ENCODE peak calls at places on chromosomes 16 and 17, in seven cellular contexts. L is K562, R is fibroblast of lung, K is mammary epithelial cell, T is colonic mucosa, F is WERI-Rb-1, I is heart left ventricle. J is an unnamed sample.

GRCh38 chr17:2085648-2085949 is 30.7 kb downstream of the HIC1 start:
- DNase-seq in L (no peak), R (peak), K (no peak), T (peak), F (no peak), I (peak), J (no peak)

GRCh38 chr16:27363797-27364196 is 38.2 kb upstream of the IL21R start:
- DNase-seq in L (no peak), R (no peak), K (peak), T (peak), F (no peak), I (no peak), J (no peak)

GRCh38 chr17:80845863-80846671 is 145.6 kb upstream of the CHMP6 start:
- DNase-seq in L (no peak), R (no peak), K (no peak), T (no peak), F (no peak), I (no peak), J (no peak)

GRCh38 chr16:89787365-89787805 is 29.1 kb downstream of the FANCA start:
- DNase-seq in L (no peak), R (no peak), K (no peak), T (no peak), F (no peak), I (no peak), J (no peak)

GRCh38 chr17:4426499-4427208 is 7.1 kb upstream of the SPNS3 start:
- DNase-seq in L (no peak), R (no peak), K (no peak), T (no peak), F (no peak), I (no peak), J (no peak)

GRCh38 chr16:2836646-2837508 is 6.8 kb downstream of the ZG16B start:
- DNase-seq in L (no peak), R (no peak), K (no peak), T (no peak), F (no peak), I (no peak), J (no peak)

GRCh38 chr17:48236681-48237134 is 129.1 kb downstream of the SNX11 start:
- DNase-seq in L (no peak), R (peak), K (peak), T (no peak), F (no peak), I (no peak), J (peak)

GRCh38 chr16:89586853-89587252 is 11.3 kb downstream of the CPNE7 start:
- DNase-seq in L (peak), R (peak), K (no peak), T (no peak), F (no peak), I (no peak), J (no peak)

GRCh38 chr16:80954985-80955384 is 51.7 kb downstream of the CMC2 start:
- DNase-seq in L (no peak), R (no peak), K (peak), T (no peak), F (no peak), I (no peak), J (no peak)

GRCh38 chr16:88357306-88358032 is 25.3 kb upstream of the ZNF469 start:
- DNase-seq in L (no peak), R (no peak), K (no peak), T (no peak), F (no peak), I (no peak), J (no peak)

GRCh38 chr16:71867934-71868333 is 16.0 kb downstream of the ZNF821 start:
- DNase-seq in L (no peak), R (no peak), K (no peak), T (no peak), F (no peak), I (no peak), J (no peak)

DNA sequence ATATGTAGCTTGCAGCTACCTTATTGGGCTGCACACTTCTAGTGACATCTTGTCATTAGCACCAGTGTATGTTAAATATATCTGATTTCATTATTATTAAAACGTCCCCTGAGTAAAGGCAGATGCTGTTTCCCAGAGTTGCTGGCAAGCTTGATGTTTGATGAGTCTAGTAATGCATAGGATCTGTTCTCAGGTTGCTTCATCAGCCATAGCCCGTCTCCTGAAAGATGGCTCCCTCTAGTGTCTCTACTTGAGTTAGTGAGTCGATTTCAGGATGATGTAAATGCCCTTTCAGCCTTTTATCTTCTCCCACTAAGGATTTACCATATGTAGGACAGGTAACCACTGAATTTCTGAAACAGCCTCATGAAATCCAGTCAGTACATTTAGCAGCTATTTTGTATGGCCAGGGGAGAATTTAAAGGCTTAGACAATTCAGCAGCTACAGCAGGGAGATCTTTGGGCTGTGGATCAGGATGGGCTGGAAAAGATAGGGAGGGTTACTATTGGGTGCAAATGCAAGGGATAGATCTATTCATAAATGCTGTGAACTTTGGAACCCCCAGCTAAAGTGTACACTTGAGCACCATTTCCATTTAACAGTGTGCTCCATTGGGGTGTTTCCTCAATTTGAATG is 376.3 kb downstream of the CNTNAP4 start:
- DNase-seq in L (peak), R (peak), K (peak), T (no peak), F (peak), I (no peak), J (peak)
- TF ChIP-seq CTCF in L (peak), R (no peak), K (peak), T (no peak), F (peak), I (peak), J (peak)

GRCh38 chr16:67848118-67848517 is 625 bp upstream of the CENPT start:
- DNase-seq in L (no peak), R (no peak), K (no peak), T (no peak), F (no peak), I (no peak), J (no peak)
- H3K27ac ChIP-seq in L (peak), R (peak), K (peak), T (peak), F (peak), I (peak), J (peak)

GRCh38 chr17:28792877-28793666 is 49.3 kb downstream of the TRAF4 start:
- DNase-seq in L (no peak), R (no peak), K (no peak), T (no peak), F (no peak), I (no peak), J (no peak)
- TF ChIP-seq CTCF in L (no peak), R (no peak), K (no peak), T (no peak), F (no peak), I (no peak), J (no peak)

GRCh38 chr17:20992987-20993862 is 49.6 kb downstream of the USP22 start:
- DNase-seq in L (peak), R (peak), K (peak), T (peak), F (peak), I (peak), J (peak)

GRCh38 chr17:20992416-20992815 is 50.4 kb downstream of the USP22 start:
- DNase-seq in L (no peak), R (no peak), K (no peak), T (no peak), F (no peak), I (no peak), J (no peak)

GRCh38 chr17:20994779-20995149 is 48.0 kb downstream of the USP22 start:
- DNase-seq in L (no peak), R (no peak), K (no peak), T (no peak), F (no peak), I (no peak), J (no peak)

GRCh38 chr17:20995164-20995872 is 47.5 kb downstream of the USP22 start:
- DNase-seq in L (no peak), R (no peak), K (no peak), T (no peak), F (no peak), I (no peak), J (no peak)

GRCh38 chr17:20993863-20994778 is 48.7 kb downstream of the USP22 start:
- DNase-seq in L (no peak), R (no peak), K (no peak), T (no peak), F (no peak), I (no peak), J (no peak)
- H3K27ac ChIP-seq in L (no peak), R (no peak), K (no peak), T (no peak), F (no peak), I (no peak), J (no peak)

GRCh38 chr17:18319604-18320256 is 4.6 kb downstream of the SMCR8 start:
- DNase-seq in L (no peak), R (peak), K (peak), T (no peak), F (peak), I (no peak), J (no peak)
- TF ChIP-seq CTCF in L (peak), R (peak), K (peak), T (no peak), F (peak), I (peak), J (no peak)